ENCODE peak calls at places on chromosomes 16 and 17, in five cellular contexts. B is H1, D is neuronal stem cell, G is IMR-90, U is mesenchymal stem cell. Z is an unnamed sample. For H3K79me1, the result is how much of the 10 kb centered on the place peaks cover.

GRCh38 chr16:84308120-84308519 is 13.4 kb downstream of the WFDC1 start:
- DNase-seq in B (peak), D (peak), G (peak), U (peak), Z (peak)

GRCh38 chr17:1813088-1813487 is 16.6 kb downstream of the SMYD4 start:
- DNase-seq in B (no peak), D (no peak), G (peak), U (peak), Z (no peak)

GRCh38 chr17:27158390-27158789 is 135.5 kb upstream of the WSB1 start:
- DNase-seq in B (no peak), D (no peak), G (no peak), U (no peak), Z (no peak)

GRCh38 chr16:72066747-72067146 is 3.7 kb downstream of the HPR start:
- DNase-seq in B (no peak), D (peak), G (peak), U (peak), Z (no peak)

GRCh38 chr17:73462830-73463229 is 151.0 kb upstream of the CDC42EP4 start:
- DNase-seq in B (no peak), D (no peak), G (no peak), U (no peak), Z (no peak)

GRCh38 chr17:83133302-83134121 is 54.1 kb downstream of the METRNL start:
- DNase-seq in B (no peak), D (no peak), G (no peak), U (no peak), Z (peak)

GRCh38 chr16:70383421-70383960 is 36.8 kb downstream of the DDX19A start:
- DNase-seq in B (no peak), D (no peak), G (no peak), U (no peak), Z (no peak)

GRCh38 chr16:64416232-64417010 is 705.4 kb downstream of the CDH11 start:
- DNase-seq in B (no peak), D (no peak), G (peak), U (peak), Z (no peak)

GRCh38 chr17:2030779-2031163 is 818 bp downstream of the DPH1 start:
- DNase-seq in B (no peak), D (peak), G (no peak), U (no peak), Z (peak)

GRCh38 chr17:80931421-80932265 is 60.0 kb upstream of the CHMP6 start:
- DNase-seq in B (peak), D (peak), G (peak), U (peak), Z (peak)

GRCh38 chr16:1656808-1657617 is 21.1 kb upstream of the JPT2 start:
- DNase-seq in B (no peak), D (no peak), G (no peak), U (no peak), Z (no peak)

GRCh38 chr17:38881600-38882191 is 11.8 kb downstream of the LASP1 start:
- DNase-seq in B (no peak), D (no peak), G (peak), U (peak), Z (peak)

GRCh38 chr17:9032151-9032550 is 10.8 kb downstream of the NTN1 start:
- DNase-seq in B (no peak), D (no peak), G (no peak), U (no peak), Z (no peak)

GRCh38 chr16:4389051-4389955 is 17.7 kb downstream of the VASN start:
- DNase-seq in B (peak), D (no peak), G (no peak), U (no peak), Z (no peak)
- H3K79me1 ChIP-seq in B (under half), D (under half), G (under half), U (under half), Z (under half)

DNA sequence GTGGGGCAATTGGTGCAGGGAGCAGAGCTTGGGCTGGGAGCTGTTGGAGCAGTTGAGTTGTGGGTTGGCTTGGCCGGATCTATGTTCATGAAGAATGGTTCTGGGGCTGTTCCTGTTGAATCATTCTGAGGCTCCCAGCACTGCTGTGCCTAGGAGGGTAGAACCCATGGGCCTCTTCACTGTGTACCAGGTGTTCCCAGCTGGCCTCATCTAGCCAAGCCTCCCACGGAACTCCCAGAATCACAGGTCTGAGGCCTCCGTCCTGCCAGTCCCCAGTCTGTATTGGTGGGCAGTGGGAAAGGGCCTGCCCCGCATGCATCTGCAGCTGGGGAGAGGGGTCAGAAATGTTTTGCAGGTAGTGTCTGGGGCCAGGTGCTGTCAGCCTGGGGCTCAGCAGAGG is 74.1 kb downstream of the MPRIP start:
- DNase-seq in B (no peak), D (no peak), G (no peak), U (no peak), Z (no peak)
- H3K79me1 ChIP-seq in B (under half), D (under half), G (under half), U (under half), Z (under half)

GRCh38 chr17:78374631-78375274 is 3.7 kb upstream of the PGS1 start:
- DNase-seq in B (peak), D (peak), G (peak), U (peak), Z (peak)

GRCh38 chr17:78372811-78373210 is 5.6 kb upstream of the PGS1 start:
- DNase-seq in B (no peak), D (no peak), G (no peak), U (no peak), Z (no peak)

GRCh38 chr17:78375401-78376079 is 2.9 kb upstream of the PGS1 start:
- DNase-seq in B (no peak), D (no peak), G (peak), U (peak), Z (no peak)

GRCh38 chr17:78376161-78376560 is 2.3 kb upstream of the PGS1 start:
- DNase-seq in B (no peak), D (no peak), G (no peak), U (no peak), Z (no peak)

GRCh38 chr17:78374189-78374588 is 4.3 kb upstream of the PGS1 start:
- DNase-seq in B (no peak), D (no peak), G (no peak), U (no peak), Z (no peak)
- H3K79me1 ChIP-seq in B (under half), D (under half), G (under half), U (under half), Z (under half)

DNA sequence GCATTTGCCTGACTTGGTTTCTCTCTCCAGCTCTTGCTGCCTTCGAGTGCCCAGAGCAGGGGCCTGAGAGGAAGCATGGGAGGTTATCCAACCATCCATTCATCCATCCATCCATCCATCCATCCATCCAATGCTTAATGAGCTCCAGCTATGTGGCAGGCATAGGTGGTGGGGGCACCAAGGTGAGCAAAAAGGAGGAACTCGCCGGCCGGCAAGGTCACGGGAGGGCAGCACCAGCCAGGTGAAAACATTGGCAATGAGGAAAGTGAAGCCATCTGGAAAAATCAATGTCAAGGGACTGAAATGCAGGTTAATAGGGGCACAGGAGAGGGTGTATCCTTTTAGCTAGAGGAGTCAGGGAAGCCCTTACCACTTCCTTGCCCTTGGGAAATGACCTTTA is 18.2 kb upstream of the DOK4 start:
- DNase-seq in B (no peak), D (no peak), G (no peak), U (no peak), Z (no peak)
- H3K79me1 ChIP-seq in B (under half), D (under half), G (under half), U (under half), Z (under half)

DNA sequence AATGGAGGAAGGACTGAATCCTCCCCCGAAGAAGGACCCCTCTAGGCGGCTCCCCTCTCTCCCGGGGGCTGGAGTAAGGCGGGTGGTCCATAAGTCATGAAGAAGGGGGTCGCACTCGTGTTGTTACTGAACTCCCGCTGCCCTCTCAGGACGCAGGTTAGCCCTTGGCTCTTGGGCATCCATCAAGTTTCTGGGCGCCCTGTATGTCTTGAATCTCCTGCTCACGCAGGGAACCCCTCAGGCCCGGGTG is 916 bp downstream of the TRAF4 start:
- DNase-seq in B (no peak), D (no peak), G (no peak), U (no peak), Z (peak)
- H3K79me1 ChIP-seq in B (under half), D (under half), G (under half), U (under half), Z (under half)